ENCODE peak calls at places on chromosome 4, in seven cellular contexts. One of them, this sample, is unnamed.

GRCh38 chr4:21134994-21135393 is 434.7 kb downstream of the PACRGL start:
- DNase-seq in MM.1S: peak
- DNase-seq in posterior cingulate gyrus: no peak
- DNase-seq in mesendoderm: peak
- DNase-seq in left colon: no peak
- DNase-seq in T-helper 2 cell: peak
- DNase-seq in lung microvascular endothelial cell: peak
- DNase-seq in this sample: peak

GRCh38 chr4:87799254-87799653 is at the start of gene IBSP:
- DNase-seq in MM.1S: no peak
- DNase-seq in posterior cingulate gyrus: no peak
- DNase-seq in mesendoderm: no peak
- DNase-seq in left colon: no peak
- DNase-seq in T-helper 2 cell: no peak
- DNase-seq in lung microvascular endothelial cell: no peak
- DNase-seq in this sample: no peak

GRCh38 chr4:78561677-78562076 is 10.1 kb downstream of the ANXA3 start:
- DNase-seq in MM.1S: no peak
- DNase-seq in posterior cingulate gyrus: no peak
- DNase-seq in mesendoderm: peak
- DNase-seq in left colon: no peak
- DNase-seq in T-helper 2 cell: no peak
- DNase-seq in lung microvascular endothelial cell: peak
- DNase-seq in this sample: no peak

GRCh38 chr4:184907216-184907615 is 81.4 kb upstream of the ACSL1 start:
- DNase-seq in MM.1S: no peak
- DNase-seq in posterior cingulate gyrus: no peak
- DNase-seq in mesendoderm: no peak
- DNase-seq in left colon: no peak
- DNase-seq in T-helper 2 cell: no peak
- DNase-seq in lung microvascular endothelial cell: no peak
- DNase-seq in this sample: no peak

GRCh38 chr4:143424276-143424675 is 87.6 kb downstream of the GAB1 start:
- DNase-seq in MM.1S: no peak
- DNase-seq in posterior cingulate gyrus: no peak
- DNase-seq in mesendoderm: no peak
- DNase-seq in left colon: no peak
- DNase-seq in T-helper 2 cell: no peak
- DNase-seq in lung microvascular endothelial cell: no peak
- DNase-seq in this sample: no peak

GRCh38 chr4:3270141-3270611 is 21.2 kb downstream of the MSANTD1 start:
- DNase-seq in MM.1S: no peak
- DNase-seq in posterior cingulate gyrus: no peak
- DNase-seq in mesendoderm: no peak
- DNase-seq in left colon: no peak
- DNase-seq in T-helper 2 cell: no peak
- DNase-seq in lung microvascular endothelial cell: no peak
- DNase-seq in this sample: no peak

GRCh38 chr4:90718926-90719325 is 591.7 kb downstream of the CCSER1 start:
- DNase-seq in MM.1S: no peak
- DNase-seq in posterior cingulate gyrus: no peak
- DNase-seq in mesendoderm: no peak
- DNase-seq in left colon: no peak
- DNase-seq in T-helper 2 cell: no peak
- DNase-seq in lung microvascular endothelial cell: no peak
- DNase-seq in this sample: no peak

GRCh38 chr4:135434936-135435335 is 1233.3 kb upstream of the PABPC4L start:
- DNase-seq in MM.1S: no peak
- DNase-seq in posterior cingulate gyrus: no peak
- DNase-seq in mesendoderm: no peak
- DNase-seq in left colon: no peak
- DNase-seq in T-helper 2 cell: no peak
- DNase-seq in lung microvascular endothelial cell: no peak
- DNase-seq in this sample: no peak

GRCh38 chr4:40607224-40607623 is 22.4 kb downstream of the RBM47 start:
- DNase-seq in MM.1S: no peak
- DNase-seq in posterior cingulate gyrus: no peak
- DNase-seq in mesendoderm: no peak
- DNase-seq in left colon: no peak
- DNase-seq in T-helper 2 cell: no peak
- DNase-seq in lung microvascular endothelial cell: no peak
- DNase-seq in this sample: no peak

GRCh38 chr4:104677122-104677521 is 182.4 kb upstream of the CXXC4 start:
- DNase-seq in MM.1S: no peak
- DNase-seq in posterior cingulate gyrus: no peak
- DNase-seq in mesendoderm: peak
- DNase-seq in left colon: no peak
- DNase-seq in T-helper 2 cell: no peak
- DNase-seq in lung microvascular endothelial cell: no peak
- DNase-seq in this sample: no peak

This sample was measured in effector memory CD8-positive, alpha-beta T cell.